ENCODE peak calls at places on chromosomes 3 and 15, in nine cellular contexts. U is upper lobe of right lung, D is endodermal cell, M is left ventricle myocardium inferior, Q is transverse colon, V is ovary, Z is psoas muscle, L is MM.1S, X is coronary artery. I is an unnamed sample.

GRCh38 chr3:125416235-125416634 is 41.1 kb upstream of the ZNF148 start:
- DNase-seq in U (no peak), D (no peak), M (no peak), Q (no peak), V (no peak), Z (no peak), L (no peak), X (no peak), I (no peak)

GRCh38 chr3:164851204-164851603 is 227.1 kb downstream of the SI start:
- DNase-seq in U (no peak), D (no peak), M (no peak), Q (no peak), V (no peak), Z (no peak), L (no peak), X (no peak), I (no peak)

GRCh38 chr3:17399586-17399985 is 342.8 kb downstream of the TBC1D5 start:
- DNase-seq in U (no peak), D (no peak), M (no peak), Q (no peak), V (no peak), Z (no peak), L (no peak), X (no peak), I (peak; percentile 5)

GRCh38 chr15:74396445-74397238 is 29.2 kb upstream of the CYP11A1 start:
- DNase-seq in U (no peak), D (peak; percentile 71), M (no peak), Q (peak; percentile 46), V (no peak), Z (no peak), L (no peak), X (no peak), I (peak; percentile 93)

GRCh38 chr3:190481779-190482178 is 32.1 kb upstream of the TMEM207 start:
- DNase-seq in U (no peak), D (no peak), M (no peak), Q (no peak), V (no peak), Z (no peak), L (no peak), X (no peak), I (no peak)

GRCh38 chr3:51622868-51623267 is 48.2 kb upstream of the TEX264 start:
- DNase-seq in U (no peak), D (no peak), M (peak; percentile 23), Q (no peak), V (no peak), Z (no peak), L (no peak), X (no peak), I (no peak)

GRCh38 chr3:114666613-114667012 is 372.8 kb downstream of the TIGIT start:
- DNase-seq in U (no peak), D (no peak), M (no peak), Q (no peak), V (no peak), Z (no peak), L (no peak), X (no peak), I (no peak)

GRCh38 chr3:156339491-156339890 is 215.4 kb downstream of the SSR3 start:
- DNase-seq in U (no peak), D (no peak), M (no peak), Q (no peak), V (no peak), Z (no peak), L (no peak), X (no peak), I (no peak)

GRCh38 chr3:127735767-127736693 is 63.3 kb downstream of the ABTB1 start:
- DNase-seq in U (no peak), D (no peak), M (no peak), Q (peak; percentile 41), V (no peak), Z (no peak), L (peak; percentile 55), X (no peak), I (peak; percentile 89)

GRCh38 chr3:159252274-159252673 is 450.4 kb downstream of the MFSD1 start:
- DNase-seq in U (no peak), D (no peak), M (no peak), Q (no peak), V (no peak), Z (no peak), L (no peak), X (no peak), I (no peak)

GRCh38 chr15:100054539-100054938 is 287.2 kb downstream of the ADAMTS17 start:
- DNase-seq in U (no peak), D (no peak), M (no peak), Q (no peak), V (no peak), Z (no peak), L (no peak), X (no peak), I (no peak)

GRCh38 chr3:190092250-190092649 is 28.4 kb downstream of the P3H2 start:
- DNase-seq in U (no peak), D (no peak), M (no peak), Q (no peak), V (no peak), Z (no peak), L (no peak), X (no peak), I (peak; percentile 50)

GRCh38 chr3:8485943-8486342 is 15.7 kb upstream of the LMCD1 start:
- DNase-seq in U (no peak), D (no peak), M (no peak), Q (no peak), V (no peak), Z (no peak), L (no peak), X (no peak), I (no peak)

GRCh38 chr3:143185401-143185800 is 65.8 kb downstream of the CHST2 start:
- DNase-seq in U (no peak), D (no peak), M (no peak), Q (no peak), V (no peak), Z (no peak), L (no peak), X (no peak), I (no peak)

GRCh38 chr3:143187132-143187531 is 67.6 kb downstream of the CHST2 start:
- DNase-seq in U (no peak), D (no peak), M (no peak), Q (no peak), V (no peak), Z (no peak), L (no peak), X (no peak), I (no peak)

GRCh38 chr3:143190101-143190500 is 70.5 kb downstream of the CHST2 start:
- DNase-seq in U (no peak), D (no peak), M (no peak), Q (no peak), V (no peak), Z (no peak), L (no peak), X (no peak), I (no peak)

GRCh38 chr3:143192193-143192592 is 72.6 kb downstream of the CHST2 start:
- DNase-seq in U (no peak), D (no peak), M (no peak), Q (no peak), V (no peak), Z (no peak), L (no peak), X (no peak), I (no peak)

GRCh38 chr3:143188881-143189280 is 69.3 kb downstream of the CHST2 start:
- DNase-seq in U (no peak), D (no peak), M (no peak), Q (no peak), V (no peak), Z (no peak), L (no peak), X (no peak), I (no peak)
- TF ChIP-seq CTCF in U (no peak), D (no peak), M (no peak), Q (no peak), V (no peak), Z (no peak), L (no peak), X (no peak), I (no peak)

GRCh38 chr15:51931638-51932037 is 39.9 kb downstream of the LEO1 start:
- DNase-seq in U (no peak), D (no peak), M (no peak), Q (no peak), V (no peak), Z (no peak), L (no peak), X (no peak), I (no peak)

GRCh38 chr15:51938286-51938685 is 33.3 kb downstream of the LEO1 start:
- DNase-seq in U (no peak), D (no peak), M (no peak), Q (no peak), V (no peak), Z (no peak), L (no peak), X (no peak), I (no peak)

GRCh38 chr15:51936119-51936478 is 35.5 kb downstream of the LEO1 start:
- DNase-seq in U (no peak), D (peak; percentile 63), M (no peak), Q (no peak), V (no peak), Z (no peak), L (no peak), X (no peak), I (peak; percentile 12)

GRCh38 chr15:51939216-51939615 is 32.4 kb downstream of the LEO1 start:
- DNase-seq in U (no peak), D (no peak), M (no peak), Q (no peak), V (no peak), Z (no peak), L (no peak), X (no peak), I (no peak)

GRCh38 chr15:51935466-51936118 is 36.0 kb downstream of the LEO1 start:
- DNase-seq in U (no peak), D (no peak), M (no peak), Q (no peak), V (no peak), Z (no peak), L (no peak), X (no peak), I (peak; percentile 77)
- H3K4me3 ChIP-seq in U (no peak overlapping the region), D (no peak overlapping the region), M (no peak overlapping the region), Q (no peak overlapping the region), V (no peak overlapping the region), Z (no peak overlapping the region), L (no peak overlapping the region), X (no peak overlapping the region), I (no peak overlapping the region)

DNA sequence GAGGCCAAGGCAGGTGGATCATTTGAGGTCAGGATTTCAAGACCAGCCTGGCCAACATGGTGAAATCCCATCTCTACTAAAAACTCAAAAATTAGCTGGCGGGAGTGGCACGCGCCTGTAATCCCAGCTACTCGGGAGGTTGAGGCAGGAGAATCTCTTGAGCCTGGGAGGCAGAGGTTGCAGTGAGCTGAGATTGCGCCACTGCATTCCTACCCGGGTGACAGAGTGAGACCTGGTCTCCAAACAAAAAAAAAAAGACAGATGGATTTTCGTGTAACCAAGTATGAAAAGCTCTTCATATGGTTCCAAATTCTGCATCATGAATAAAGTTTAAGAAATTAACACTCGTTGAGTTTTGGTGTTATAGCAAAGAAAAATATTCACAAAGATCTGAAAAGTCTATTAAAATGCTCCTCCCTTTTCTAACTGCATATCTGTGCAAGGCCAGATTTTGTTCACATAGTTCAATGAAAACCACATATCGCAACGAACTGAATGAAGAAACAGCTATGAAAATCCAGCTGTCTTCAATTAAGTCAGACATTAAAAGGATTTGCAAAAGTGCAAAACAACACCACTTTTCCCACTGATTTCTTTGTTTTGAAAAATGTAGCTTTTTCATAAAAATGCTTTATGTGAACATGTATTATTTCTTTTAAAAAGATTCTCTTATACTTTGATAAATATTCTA is 23.8 kb upstream of the FBLN2 start:
- DNase-seq in U (no peak), D (no peak), M (peak; percentile 12), Q (no peak), V (no peak), Z (peak; percentile 41), L (no peak), X (no peak), I (no peak)
- TF ChIP-seq CTCF in U (no peak), D (no peak), M (no peak), Q (no peak), V (no peak), Z (no peak), L (no peak), X (no peak), I (no peak)

GRCh38 chr3:37993811-37994638 is 3.4 kb downstream of the VILL start:
- DNase-seq in U (peak; percentile 95), D (peak; percentile 80), M (peak; percentile 79), Q (peak; percentile 79), V (peak; percentile 84), Z (peak; percentile 88), L (peak; percentile 69), X (peak; percentile 90), I (peak; percentile 90)
- H3K4me3 ChIP-seq in U (peak overlapping the region; percentile 59), D (peak overlapping the region; percentile 61), M (peak overlapping the region; percentile 66), Q (peak overlapping the region; percentile 44), V (peak overlapping the region; percentile 60), Z (peak overlapping the region; percentile 71), L (peak overlapping the region; percentile 86), X (peak overlapping the region; percentile 90), I (peak overlapping the region; percentile 74)

I was measured in GM12865.